ENCODE peak calls at places on chromosomes 12 and 14, in six cellular contexts. Y is ELR, X is cardiac muscle cell, W is renal cortical epithelial cell, E is NCI-H82, F is mesendoderm. J is an unnamed sample.

GRCh38 chr12:22617630-22618029 is 7.3 kb upstream of the ETNK1 start:
- DNase-seq in Y (no peak), X (no peak), W (no peak), E (no peak), F (peak), J (no peak)

GRCh38 chr12:30996752-30997151 is 70.2 kb downstream of the TSPAN11 start:
- DNase-seq in Y (no peak), X (no peak), W (no peak), E (peak), F (no peak), J (no peak)

GRCh38 chr12:113040722-113041168 is 15.8 kb upstream of the DTX1 start:
- DNase-seq in Y (peak), X (peak), W (peak), E (peak), F (peak), J (peak)

GRCh38 chr14:49972840-49973239 is 80.0 kb downstream of the ARF6 start:
- DNase-seq in Y (peak), X (peak), W (peak), E (no peak), F (no peak), J (no peak)

GRCh38 chr14:78566859-78567172 is 396.6 kb downstream of the NRXN3 start:
- DNase-seq in Y (no peak), X (no peak), W (no peak), E (no peak), F (no peak), J (no peak)

GRCh38 chr12:125185740-125186470 is 120.7 kb downstream of the AACS start:
- DNase-seq in Y (peak), X (peak), W (peak), E (peak), F (peak), J (peak)

GRCh38 chr14:54730156-54730961 is 163.4 kb downstream of the SAMD4A start:
- DNase-seq in Y (peak), X (peak), W (peak), E (no peak), F (no peak), J (no peak)

GRCh38 chr12:84607170-84607569 is 305.4 kb downstream of the SLC6A15 start:
- DNase-seq in Y (no peak), X (no peak), W (no peak), E (no peak), F (no peak), J (no peak)

GRCh38 chr12:59431266-59431665 is 164.6 kb upstream of the SLC16A7 start:
- DNase-seq in Y (peak), X (peak), W (peak), E (no peak), F (peak), J (no peak)

GRCh38 chr14:22781606-22782000 is 15.1 kb downstream of the OXA1L start:
- DNase-seq in Y (peak), X (no peak), W (peak), E (no peak), F (no peak), J (no peak)

GRCh38 chr12:51480978-51481377 is 56.3 kb downstream of the SLC4A8 start:
- DNase-seq in Y (no peak), X (no peak), W (no peak), E (no peak), F (no peak), J (no peak)

GRCh38 chr14:51209457-51209856 is 30.6 kb upstream of the TMX1 start:
- DNase-seq in Y (no peak), X (no peak), W (no peak), E (peak), F (no peak), J (no peak)

GRCh38 chr12:19048943-19049342 is 80.6 kb upstream of the PLEKHA5 start:
- DNase-seq in Y (peak), X (no peak), W (peak), E (no peak), F (no peak), J (no peak)

GRCh38 chr12:20370001-20370381 is 1.7 kb downstream of the PDE3A start:
- DNase-seq in Y (no peak), X (peak), W (no peak), E (peak), F (peak), J (peak)

GRCh38 chr12:98320026-98320425 is 195.4 kb upstream of the TMPO start:
- DNase-seq in Y (no peak), X (no peak), W (no peak), E (no peak), F (no peak), J (no peak)

GRCh38 chr12:47772094-47772660 is 861 bp upstream of the SLC48A1 start:
- DNase-seq in Y (no peak), X (no peak), W (no peak), E (no peak), F (peak), J (no peak)

GRCh38 chr14:71119075-71119474 is 211.8 kb downstream of the PCNX1 start:
- DNase-seq in Y (peak), X (no peak), W (peak), E (no peak), F (no peak), J (no peak)

GRCh38 chr12:56634837-56635538 is 4.9 kb upstream of the BAZ2A start:
- DNase-seq in Y (peak), X (peak), W (peak), E (peak), F (peak), J (peak)

GRCh38 chr14:69818760-69819191 is 21.7 kb upstream of the SLC10A1 start:
- DNase-seq in Y (peak), X (peak), W (peak), E (peak), F (peak), J (no peak)

GRCh38 chr12:131164096-131164872 is 210.6 kb downstream of the ADGRD1 start:
- DNase-seq in Y (no peak), X (no peak), W (no peak), E (peak), F (peak), J (no peak)

GRCh38 chr14:48725001-48725734 is 861.0 kb downstream of the RPS29 start:
- DNase-seq in Y (no peak), X (no peak), W (peak), E (no peak), F (no peak), J (no peak)

GRCh38 chr12:4562034-4562657 is at the start of gene DYRK4:
- DNase-seq in Y (peak), X (peak), W (peak), E (peak), F (peak), J (peak)

GRCh38 chr14:104794099-104794498 is 1.4 kb downstream of the AKT1 start:
- DNase-seq in Y (peak), X (peak), W (peak), E (peak), F (peak), J (no peak)

GRCh38 chr12:48356041-48356768 is 5.5 kb upstream of the ZNF641 start:
- DNase-seq in Y (no peak), X (no peak), W (peak), E (peak), F (no peak), J (no peak)

GRCh38 chr14:106286697-106287290 is 760.4 kb downstream of the TMEM121 start:
- DNase-seq in Y (no peak), X (no peak), W (no peak), E (peak), F (no peak), J (no peak)

GRCh38 chr14:68564236-68564825 is 228.5 kb downstream of the ZFP36L1 start:
- DNase-seq in Y (no peak), X (no peak), W (no peak), E (no peak), F (peak), J (no peak)

GRCh38 chr14:90774316-90774715 is 41.9 kb downstream of the TTC7B start:
- DNase-seq in Y (no peak), X (no peak), W (no peak), E (peak), F (no peak), J (no peak)

GRCh38 chr14:57464013-57464730 is 29.5 kb downstream of the CCDC198 start:
- DNase-seq in Y (peak), X (no peak), W (peak), E (no peak), F (no peak), J (no peak)

GRCh38 chr14:22002860-22003284 is 329.3 kb upstream of the OR4E1 start:
- DNase-seq in Y (peak), X (no peak), W (no peak), E (peak), F (peak), J (no peak)